ENCODE peak calls at places on chromosomes 16 and 17, in nine cellular contexts. G is sigmoid colon, R is aorta, N is dorsolateral prefrontal cortex, Y is pancreas, B is skeletal muscle cell, K is SJCRH30, C is A549, F is astrocyte of the spinal cord. D is an unnamed sample.

GRCh38 chr17:61335105-61335844 is 64.4 kb upstream of the TBX2 start:
- DNase-seq in B (peak), G (no peak), C (no peak), R (no peak), Y (no peak), K (no peak), N (no peak), F (peak), D (no peak)

GRCh38 chr17:40779181-40779909 is 3.0 kb downstream of the KRT27 start:
- DNase-seq in B (no peak), C (peak), F (no peak), K (no peak), Y (no peak), R (no peak), G (no peak), N (no peak), D (no peak)

GRCh38 chr16:50539053-50539615 is 9.1 kb upstream of the NKD1 start:
- DNase-seq in K (no peak), Y (no peak), F (no peak), C (no peak), N (no peak), R (no peak), B (no peak), G (no peak), D (no peak)

GRCh38 chr17:65385071-65385470 is 176.4 kb downstream of the AXIN2 start:
- DNase-seq in K (no peak), C (no peak), Y (no peak), G (no peak), F (no peak), B (no peak), R (no peak), N (no peak), D (no peak)

GRCh38 chr16:46828943-46829342 is 2.0 kb downstream of the C16orf87 start:
- DNase-seq in F (no peak), B (no peak), K (no peak), N (no peak), G (no peak), Y (no peak), R (no peak), C (no peak), D (no peak)

GRCh38 chr16:13767215-13767614 is 152.7 kb upstream of the ERCC4 start:
- DNase-seq in C (no peak), F (no peak), Y (no peak), R (no peak), B (no peak), G (no peak), N (no peak), K (no peak), D (no peak)

GRCh38 chr16:72530434-72530833 is 358.5 kb upstream of the PMFBP1 start:
- DNase-seq in C (no peak), B (peak), K (no peak), Y (no peak), G (no peak), N (no peak), F (peak), R (no peak), D (no peak)

GRCh38 chr16:1696863-1697262 is 9.1 kb upstream of the MAPK8IP3 start:
- DNase-seq in Y (no peak), B (no peak), N (no peak), F (no peak), G (no peak), R (no peak), K (no peak), C (no peak), D (no peak)

GRCh38 chr16:49469930-49470451 is 96.4 kb downstream of the C16orf78 start:
- DNase-seq in R (no peak), C (no peak), K (no peak), G (peak), Y (no peak), N (no peak), F (no peak), B (no peak), D (no peak)

GRCh38 chr16:1997591-1998359 is 8.0 kb downstream of the SYNGR3 start:
- DNase-seq in B (no peak), Y (no peak), C (no peak), F (no peak), G (no peak), R (no peak), N (no peak), K (no peak), D (no peak)

GRCh38 chr17:33572615-33573014 is 279.5 kb upstream of the ASIC2 start:
- DNase-seq in G (no peak), R (no peak), K (peak), Y (no peak), C (no peak), N (no peak), B (no peak), F (no peak), D (no peak)

GRCh38 chr17:6495450-6496115 is 51.3 kb downstream of the PIMREG start:
- DNase-seq in N (peak), F (no peak), Y (no peak), R (no peak), K (no peak), C (no peak), G (peak), B (no peak), D (no peak)

GRCh38 chr17:6496116-6496481 is 51.8 kb downstream of the PIMREG start:
- DNase-seq in Y (no peak), G (peak), B (no peak), N (no peak), C (no peak), R (no peak), K (no peak), F (no peak), D (no peak)

GRCh38 chr17:6498356-6498755 is 54.1 kb downstream of the PIMREG start:
- DNase-seq in N (no peak), G (peak), C (no peak), Y (no peak), K (no peak), B (no peak), F (no peak), R (no peak), D (no peak)

GRCh38 chr17:6497496-6498221 is 53.4 kb downstream of the PIMREG start:
- DNase-seq in N (peak), B (no peak), C (no peak), F (no peak), Y (no peak), G (peak), R (no peak), K (no peak), D (no peak)

DNA sequence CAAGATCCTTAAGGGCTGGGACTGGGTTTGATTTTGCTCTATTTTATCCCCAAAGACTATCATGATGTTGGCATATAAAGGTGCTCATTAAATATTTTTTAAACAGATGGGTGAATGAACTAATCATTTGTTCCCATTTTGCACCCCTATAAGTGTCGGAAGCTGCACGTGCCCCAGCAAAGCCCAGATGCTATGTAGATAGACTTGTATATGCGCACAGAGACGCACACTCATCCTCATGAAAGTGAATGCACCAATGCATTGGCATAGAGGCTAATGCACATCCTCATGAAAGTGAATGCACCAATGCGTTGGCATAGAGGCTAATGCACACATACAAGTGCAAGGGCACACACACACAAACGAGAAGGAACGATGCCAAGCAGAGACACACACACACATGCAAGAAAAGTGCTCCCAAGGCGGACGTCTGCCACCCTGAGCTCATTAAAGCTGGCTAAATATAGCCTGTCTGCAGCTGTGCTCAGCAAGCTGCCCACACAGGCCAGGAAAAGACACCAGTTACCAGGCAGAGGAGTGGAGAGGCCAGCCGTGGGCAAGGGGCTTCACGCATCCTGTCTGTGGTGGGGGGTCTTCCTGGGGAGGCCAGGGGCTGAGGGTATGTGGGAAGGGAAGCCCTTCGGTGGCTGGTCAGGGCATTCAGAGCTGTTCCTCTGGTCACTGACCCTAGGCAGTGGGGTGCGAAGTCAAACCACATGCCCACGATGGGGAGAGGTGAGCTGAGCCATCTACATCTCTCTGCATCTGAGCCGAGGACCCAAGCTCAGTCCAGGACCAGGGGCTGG is 52.6 kb downstream of the PIMREG start:
- DNase-seq in R (no peak), K (no peak), C (no peak), F (no peak), G (peak), N (peak), B (no peak), Y (no peak), D (no peak)
- H3K4me3 ChIP-seq in R (no peak), K (no peak), C (no peak), F (no peak), G (no peak), N (no peak), B (no peak), Y (no peak), D (no peak)

GRCh38 chr17:75118307-75118706 is 8.5 kb downstream of the ARMC7 start:
- DNase-seq in Y (no peak), R (no peak), C (no peak), F (no peak), N (no peak), K (no peak), G (no peak), B (no peak), D (no peak)
- H3K4me3 ChIP-seq in Y (no peak), R (no peak), C (no peak), F (no peak), N (no peak), K (no peak), G (no peak), B (no peak), D (no peak)

GRCh38 chr16:84119368-84119767 is 2.6 kb upstream of the MBTPS1 start:
- DNase-seq in C (no peak), R (no peak), K (no peak), N (no peak), B (no peak), G (no peak), Y (no peak), F (no peak), D (no peak)

GRCh38 chr16:84120023-84120422 is 3.3 kb upstream of the MBTPS1 start:
- DNase-seq in F (no peak), B (no peak), Y (no peak), G (no peak), K (no peak), C (no peak), R (no peak), N (no peak), D (no peak)

GRCh38 chr16:84117482-84117843 is 721 bp upstream of the MBTPS1 start:
- DNase-seq in R (no peak), N (peak), K (no peak), B (no peak), F (peak), Y (no peak), G (no peak), C (peak), D (peak)

GRCh38 chr16:84116720-84117481 is at the start of gene MBTPS1:
- DNase-seq in K (peak), R (peak), F (peak), G (peak), B (peak), N (peak), C (peak), Y (peak), D (peak)

DNA sequence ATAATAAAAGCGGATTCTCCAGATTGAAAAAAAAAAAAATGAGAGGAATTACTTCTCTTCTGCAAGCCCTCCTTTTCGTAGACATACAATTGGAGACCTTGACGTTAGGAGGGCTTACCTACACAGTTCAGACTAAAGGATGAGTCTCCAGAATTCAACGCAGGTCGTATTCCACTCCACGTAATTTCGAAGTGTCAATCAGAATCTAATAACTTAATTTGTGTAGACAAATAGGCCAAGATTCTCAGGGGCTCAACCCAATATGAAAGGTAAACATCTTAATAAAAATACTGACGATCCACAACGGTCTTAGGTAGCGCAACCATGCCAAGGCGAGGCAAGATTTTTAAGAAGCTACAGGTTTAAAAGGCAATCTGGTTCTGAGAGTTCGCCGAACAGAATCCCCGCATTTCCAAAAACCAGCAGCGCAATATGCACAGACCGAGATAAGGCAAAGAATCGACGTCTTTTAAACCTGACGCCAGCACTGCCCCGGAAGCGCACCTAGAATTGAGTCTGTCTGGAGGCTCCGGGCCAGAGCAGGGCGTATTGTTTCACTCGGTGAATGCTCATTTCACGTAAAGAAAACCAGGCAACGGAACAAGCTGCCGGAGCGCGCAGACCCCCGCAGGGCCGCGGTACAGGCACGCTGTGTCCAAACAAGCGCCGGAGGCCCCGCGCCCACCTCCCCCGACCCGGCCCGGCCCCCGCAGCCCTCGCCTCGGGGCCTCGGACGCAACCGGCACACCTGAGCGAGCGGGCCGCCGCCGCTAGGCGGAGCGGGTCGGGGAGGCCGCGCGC is 623 bp downstream of the MBTPS1 start:
- DNase-seq in R (no peak), C (peak), G (no peak), N (peak), B (no peak), Y (no peak), F (peak), K (no peak), D (no peak)
- H3K4me3 ChIP-seq in R (peak), C (peak), G (peak), N (peak), B (peak), Y (peak), F (peak), K (peak), D (peak)

DNA sequence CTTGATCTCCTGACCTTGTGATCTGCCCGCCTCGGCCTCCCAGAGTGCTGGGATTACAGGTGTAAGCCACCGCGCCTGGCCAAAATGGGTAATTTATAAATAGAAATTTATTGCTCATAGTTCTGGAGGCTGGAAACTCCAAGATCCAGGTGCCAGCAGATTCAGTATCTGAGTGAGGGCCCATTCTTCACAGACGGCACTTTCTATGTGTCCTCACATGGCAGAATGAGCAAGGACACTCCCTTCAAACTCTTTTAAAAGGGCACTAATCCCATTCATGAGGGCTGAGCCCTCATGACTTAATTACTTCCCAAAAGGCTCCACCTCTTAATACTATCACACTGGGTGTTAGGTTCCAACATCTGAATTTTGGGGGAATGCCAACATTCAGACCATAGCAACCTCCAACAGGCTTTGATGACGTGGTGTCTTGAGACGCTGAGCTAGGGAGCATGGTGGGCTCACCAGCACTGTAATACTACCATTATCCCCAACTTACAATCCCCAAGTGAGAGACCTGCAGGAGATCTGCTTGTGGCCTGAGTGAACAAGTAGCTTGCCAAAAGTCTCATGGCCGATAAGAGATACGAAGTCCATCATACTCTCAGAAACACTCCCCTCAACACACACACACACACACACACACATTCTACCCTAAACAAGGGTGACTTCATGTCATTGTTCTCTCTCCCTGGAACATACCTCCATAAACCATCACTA is 8.5 kb downstream of the CMTM4 start:
- DNase-seq in N (no peak), B (no peak), C (no peak), F (no peak), K (no peak), G (no peak), R (no peak), Y (no peak), D (no peak)
- H3K4me3 ChIP-seq in N (no peak), B (no peak), C (no peak), F (no peak), K (no peak), G (no peak), R (no peak), Y (no peak), D (no peak)

GRCh38 chr16:54193013-54193655 is 93.5 kb downstream of the IRX3 start:
- DNase-seq in G (no peak), C (no peak), K (no peak), F (no peak), N (no peak), R (no peak), B (no peak), Y (no peak), D (no peak)
- H3K4me3 ChIP-seq in G (no peak), C (no peak), K (peak), F (no peak), N (no peak), R (no peak), B (no peak), Y (no peak), D (no peak)